ENCODE peak calls at places on chromosome 4, in seven cellular contexts. One of them, this sample, is unnamed.

GRCh38 chr4:170675568-170676262 is 586.0 kb upstream of the AADAT start:
- DNase-seq in fibroblast of gingiva: no peak
- DNase-seq in psoas muscle: no peak
- DNase-seq in GM23248: peak; percentile 27
- DNase-seq in activated gamma-delta T cell treated with anti-CD3 and anti-CD28 coated beads, Interleukin-2, amount 50 U/mL, for 16 hours: no peak
- DNase-seq in A549: no peak
- DNase-seq in stimulated activated CD8-positive, alpha-beta memory T cell treated with anti-CD3 and anti-CD28 coated beads, Interleukin-4, amount 100 ng/mL, for 4 hours: no peak
- DNase-seq in this sample: no peak

GRCh38 chr4:173442223-173442932 is 43.5 kb upstream of the SCRG1 start:
- DNase-seq in fibroblast of gingiva: no peak
- DNase-seq in GM23248: no peak
- DNase-seq in psoas muscle: no peak
- DNase-seq in activated gamma-delta T cell treated with anti-CD3 and anti-CD28 coated beads, Interleukin-2, amount 50 U/mL, for 16 hours: no peak
- DNase-seq in stimulated activated CD8-positive, alpha-beta memory T cell treated with anti-CD3 and anti-CD28 coated beads, Interleukin-4, amount 100 ng/mL, for 4 hours: no peak
- DNase-seq in A549: no peak
- DNase-seq in this sample: no peak

GRCh38 chr4:48033825-48034413 is 17.3 kb downstream of the NIPAL1 start:
- DNase-seq in A549: peak; percentile 18
- DNase-seq in fibroblast of gingiva: peak; percentile 4
- DNase-seq in GM23248: peak; percentile 37
- DNase-seq in psoas muscle: no peak
- DNase-seq in activated gamma-delta T cell treated with anti-CD3 and anti-CD28 coated beads, Interleukin-2, amount 50 U/mL, for 16 hours: peak; percentile 49
- DNase-seq in stimulated activated CD8-positive, alpha-beta memory T cell treated with anti-CD3 and anti-CD28 coated beads, Interleukin-4, amount 100 ng/mL, for 4 hours: peak; percentile 41
- DNase-seq in this sample: peak; percentile 16

GRCh38 chr4:187179086-187180070 is 455.7 kb upstream of the FAT1 start:
- DNase-seq in psoas muscle: no peak
- DNase-seq in activated gamma-delta T cell treated with anti-CD3 and anti-CD28 coated beads, Interleukin-2, amount 50 U/mL, for 16 hours: no peak
- DNase-seq in GM23248: no peak
- DNase-seq in fibroblast of gingiva: peak; percentile 11
- DNase-seq in A549: no peak
- DNase-seq in stimulated activated CD8-positive, alpha-beta memory T cell treated with anti-CD3 and anti-CD28 coated beads, Interleukin-4, amount 100 ng/mL, for 4 hours: no peak
- DNase-seq in this sample: no peak

GRCh38 chr4:25925486-25926201 is 11.6 kb downstream of the SMIM20 start:
- DNase-seq in GM23248: peak; percentile 70
- DNase-seq in psoas muscle: no peak
- DNase-seq in activated gamma-delta T cell treated with anti-CD3 and anti-CD28 coated beads, Interleukin-2, amount 50 U/mL, for 16 hours: no peak
- DNase-seq in fibroblast of gingiva: no peak
- DNase-seq in A549: peak; percentile 27
- DNase-seq in stimulated activated CD8-positive, alpha-beta memory T cell treated with anti-CD3 and anti-CD28 coated beads, Interleukin-4, amount 100 ng/mL, for 4 hours: no peak
- DNase-seq in this sample: peak; percentile 68

GRCh38 chr4:26263165-26263564 is 57.6 kb upstream of the RBPJ start:
- DNase-seq in fibroblast of gingiva: no peak
- DNase-seq in A549: peak; percentile 9
- DNase-seq in stimulated activated CD8-positive, alpha-beta memory T cell treated with anti-CD3 and anti-CD28 coated beads, Interleukin-4, amount 100 ng/mL, for 4 hours: no peak
- DNase-seq in psoas muscle: no peak
- DNase-seq in GM23248: no peak
- DNase-seq in activated gamma-delta T cell treated with anti-CD3 and anti-CD28 coated beads, Interleukin-2, amount 50 U/mL, for 16 hours: no peak
- DNase-seq in this sample: no peak

GRCh38 chr4:82044141-82044993 is 329.4 kb downstream of the HNRNPD start:
- DNase-seq in psoas muscle: peak; percentile 73
- DNase-seq in activated gamma-delta T cell treated with anti-CD3 and anti-CD28 coated beads, Interleukin-2, amount 50 U/mL, for 16 hours: no peak
- DNase-seq in GM23248: peak; percentile 71
- DNase-seq in stimulated activated CD8-positive, alpha-beta memory T cell treated with anti-CD3 and anti-CD28 coated beads, Interleukin-4, amount 100 ng/mL, for 4 hours: no peak
- DNase-seq in A549: peak; percentile 18
- DNase-seq in fibroblast of gingiva: peak; percentile 36
- DNase-seq in this sample: peak; percentile 33

GRCh38 chr4:25658357-25658771 is 2.7 kb downstream of the SLC34A2 start:
- DNase-seq in activated gamma-delta T cell treated with anti-CD3 and anti-CD28 coated beads, Interleukin-2, amount 50 U/mL, for 16 hours: no peak
- DNase-seq in fibroblast of gingiva: no peak
- DNase-seq in psoas muscle: no peak
- DNase-seq in GM23248: no peak
- DNase-seq in A549: no peak
- DNase-seq in stimulated activated CD8-positive, alpha-beta memory T cell treated with anti-CD3 and anti-CD28 coated beads, Interleukin-4, amount 100 ng/mL, for 4 hours: no peak
- DNase-seq in this sample: no peak

GRCh38 chr4:184427093-184427492 is 47.3 kb downstream of the IRF2 start:
- DNase-seq in A549: no peak
- DNase-seq in GM23248: no peak
- DNase-seq in stimulated activated CD8-positive, alpha-beta memory T cell treated with anti-CD3 and anti-CD28 coated beads, Interleukin-4, amount 100 ng/mL, for 4 hours: no peak
- DNase-seq in activated gamma-delta T cell treated with anti-CD3 and anti-CD28 coated beads, Interleukin-2, amount 50 U/mL, for 16 hours: no peak
- DNase-seq in fibroblast of gingiva: no peak
- DNase-seq in psoas muscle: no peak
- DNase-seq in this sample: no peak

GRCh38 chr4:109232666-109233065 is 69.8 kb downstream of the COL25A1 start:
- DNase-seq in fibroblast of gingiva: no peak
- DNase-seq in GM23248: no peak
- DNase-seq in activated gamma-delta T cell treated with anti-CD3 and anti-CD28 coated beads, Interleukin-2, amount 50 U/mL, for 16 hours: no peak
- DNase-seq in stimulated activated CD8-positive, alpha-beta memory T cell treated with anti-CD3 and anti-CD28 coated beads, Interleukin-4, amount 100 ng/mL, for 4 hours: no peak
- DNase-seq in psoas muscle: no peak
- DNase-seq in A549: no peak
- DNase-seq in this sample: no peak

GRCh38 chr4:70688795-70689231 is 481 bp downstream of the UTP3 start:
- DNase-seq in activated gamma-delta T cell treated with anti-CD3 and anti-CD28 coated beads, Interleukin-2, amount 50 U/mL, for 16 hours: peak; percentile 4
- DNase-seq in GM23248: peak; percentile 54
- DNase-seq in A549: no peak
- DNase-seq in fibroblast of gingiva: no peak
- DNase-seq in psoas muscle: no peak
- DNase-seq in stimulated activated CD8-positive, alpha-beta memory T cell treated with anti-CD3 and anti-CD28 coated beads, Interleukin-4, amount 100 ng/mL, for 4 hours: no peak
- DNase-seq in this sample: no peak

GRCh38 chr4:46389301-46389761 is 597 bp downstream of the GABRA2 start:
- DNase-seq in fibroblast of gingiva: no peak
- DNase-seq in A549: no peak
- DNase-seq in stimulated activated CD8-positive, alpha-beta memory T cell treated with anti-CD3 and anti-CD28 coated beads, Interleukin-4, amount 100 ng/mL, for 4 hours: no peak
- DNase-seq in GM23248: peak; percentile 6
- DNase-seq in activated gamma-delta T cell treated with anti-CD3 and anti-CD28 coated beads, Interleukin-2, amount 50 U/mL, for 16 hours: no peak
- DNase-seq in psoas muscle: no peak
- DNase-seq in this sample: no peak

GRCh38 chr4:119040711-119041185 is 94.9 kb upstream of the MYOZ2 start:
- DNase-seq in activated gamma-delta T cell treated with anti-CD3 and anti-CD28 coated beads, Interleukin-2, amount 50 U/mL, for 16 hours: no peak
- DNase-seq in psoas muscle: peak; percentile 84
- DNase-seq in stimulated activated CD8-positive, alpha-beta memory T cell treated with anti-CD3 and anti-CD28 coated beads, Interleukin-4, amount 100 ng/mL, for 4 hours: no peak
- DNase-seq in fibroblast of gingiva: peak; percentile 84
- DNase-seq in A549: no peak
- DNase-seq in GM23248: peak; percentile 91
- DNase-seq in this sample: peak; percentile 91

GRCh38 chr4:3293410-3294391 is 880 bp downstream of the RGS12 start:
- DNase-seq in GM23248: peak; percentile 15
- DNase-seq in psoas muscle: no peak
- DNase-seq in activated gamma-delta T cell treated with anti-CD3 and anti-CD28 coated beads, Interleukin-2, amount 50 U/mL, for 16 hours: no peak
- DNase-seq in A549: no peak
- DNase-seq in stimulated activated CD8-positive, alpha-beta memory T cell treated with anti-CD3 and anti-CD28 coated beads, Interleukin-4, amount 100 ng/mL, for 4 hours: no peak
- DNase-seq in fibroblast of gingiva: no peak
- DNase-seq in this sample: no peak

GRCh38 chr4:137621056-137621455 is 88.8 kb upstream of the PCDH18 start:
- DNase-seq in activated gamma-delta T cell treated with anti-CD3 and anti-CD28 coated beads, Interleukin-2, amount 50 U/mL, for 16 hours: no peak
- DNase-seq in stimulated activated CD8-positive, alpha-beta memory T cell treated with anti-CD3 and anti-CD28 coated beads, Interleukin-4, amount 100 ng/mL, for 4 hours: no peak
- DNase-seq in GM23248: no peak
- DNase-seq in A549: no peak
- DNase-seq in psoas muscle: no peak
- DNase-seq in fibroblast of gingiva: no peak
- DNase-seq in this sample: no peak

GRCh38 chr4:146379744-146380143 is 142.0 kb downstream of the SLC10A7 start:
- DNase-seq in A549: peak; percentile 39
- DNase-seq in fibroblast of gingiva: peak; percentile 10
- DNase-seq in psoas muscle: no peak
- DNase-seq in activated gamma-delta T cell treated with anti-CD3 and anti-CD28 coated beads, Interleukin-2, amount 50 U/mL, for 16 hours: no peak
- DNase-seq in stimulated activated CD8-positive, alpha-beta memory T cell treated with anti-CD3 and anti-CD28 coated beads, Interleukin-4, amount 100 ng/mL, for 4 hours: no peak
- DNase-seq in GM23248: no peak
- DNase-seq in this sample: peak; percentile 7

GRCh38 chr4:6873792-6874461 is 35.7 kb upstream of the TBC1D14 start:
- DNase-seq in psoas muscle: peak; percentile 85
- DNase-seq in stimulated activated CD8-positive, alpha-beta memory T cell treated with anti-CD3 and anti-CD28 coated beads, Interleukin-4, amount 100 ng/mL, for 4 hours: peak; percentile 69
- DNase-seq in fibroblast of gingiva: peak; percentile 37
- DNase-seq in GM23248: peak; percentile 72
- DNase-seq in A549: peak; percentile 65
- DNase-seq in activated gamma-delta T cell treated with anti-CD3 and anti-CD28 coated beads, Interleukin-2, amount 50 U/mL, for 16 hours: peak; percentile 73
- DNase-seq in this sample: peak; percentile 73

GRCh38 chr4:25320374-25321172 is 8.0 kb downstream of the ZCCHC4 start:
- DNase-seq in fibroblast of gingiva: peak; percentile 77
- DNase-seq in GM23248: peak; percentile 89
- DNase-seq in psoas muscle: no peak
- DNase-seq in A549: peak; percentile 17
- DNase-seq in activated gamma-delta T cell treated with anti-CD3 and anti-CD28 coated beads, Interleukin-2, amount 50 U/mL, for 16 hours: no peak
- DNase-seq in stimulated activated CD8-positive, alpha-beta memory T cell treated with anti-CD3 and anti-CD28 coated beads, Interleukin-4, amount 100 ng/mL, for 4 hours: no peak
- DNase-seq in this sample: peak; percentile 79

GRCh38 chr4:156193116-156193515 is 239.4 kb upstream of the CTSO start:
- DNase-seq in GM23248: no peak
- DNase-seq in fibroblast of gingiva: no peak
- DNase-seq in activated gamma-delta T cell treated with anti-CD3 and anti-CD28 coated beads, Interleukin-2, amount 50 U/mL, for 16 hours: no peak
- DNase-seq in A549: no peak
- DNase-seq in psoas muscle: no peak
- DNase-seq in stimulated activated CD8-positive, alpha-beta memory T cell treated with anti-CD3 and anti-CD28 coated beads, Interleukin-4, amount 100 ng/mL, for 4 hours: no peak
- DNase-seq in this sample: no peak

GRCh38 chr4:59339631-59340030 is 1860.5 kb upstream of the ADGRL3 start:
- DNase-seq in activated gamma-delta T cell treated with anti-CD3 and anti-CD28 coated beads, Interleukin-2, amount 50 U/mL, for 16 hours: no peak
- DNase-seq in psoas muscle: no peak
- DNase-seq in fibroblast of gingiva: no peak
- DNase-seq in GM23248: no peak
- DNase-seq in stimulated activated CD8-positive, alpha-beta memory T cell treated with anti-CD3 and anti-CD28 coated beads, Interleukin-4, amount 100 ng/mL, for 4 hours: no peak
- DNase-seq in A549: no peak
- DNase-seq in this sample: no peak

GRCh38 chr4:110381784-110382183 is 94.2 kb upstream of the ENPEP start:
- DNase-seq in activated gamma-delta T cell treated with anti-CD3 and anti-CD28 coated beads, Interleukin-2, amount 50 U/mL, for 16 hours: no peak
- DNase-seq in A549: no peak
- DNase-seq in fibroblast of gingiva: no peak
- DNase-seq in stimulated activated CD8-positive, alpha-beta memory T cell treated with anti-CD3 and anti-CD28 coated beads, Interleukin-4, amount 100 ng/mL, for 4 hours: no peak
- DNase-seq in GM23248: no peak
- DNase-seq in psoas muscle: no peak
- DNase-seq in this sample: no peak

GRCh38 chr4:186596850-186597390 is 41.6 kb upstream of the MTNR1A start:
- DNase-seq in A549: no peak
- DNase-seq in activated gamma-delta T cell treated with anti-CD3 and anti-CD28 coated beads, Interleukin-2, amount 50 U/mL, for 16 hours: no peak
- DNase-seq in GM23248: no peak
- DNase-seq in stimulated activated CD8-positive, alpha-beta memory T cell treated with anti-CD3 and anti-CD28 coated beads, Interleukin-4, amount 100 ng/mL, for 4 hours: no peak
- DNase-seq in psoas muscle: no peak
- DNase-seq in fibroblast of gingiva: no peak
- DNase-seq in this sample: no peak

GRCh38 chr4:142547974-142548373 is 298.1 kb downstream of the INPP4B start:
- DNase-seq in activated gamma-delta T cell treated with anti-CD3 and anti-CD28 coated beads, Interleukin-2, amount 50 U/mL, for 16 hours: no peak
- DNase-seq in stimulated activated CD8-positive, alpha-beta memory T cell treated with anti-CD3 and anti-CD28 coated beads, Interleukin-4, amount 100 ng/mL, for 4 hours: no peak
- DNase-seq in psoas muscle: no peak
- DNase-seq in fibroblast of gingiva: peak; percentile 6
- DNase-seq in GM23248: peak; percentile 80
- DNase-seq in A549: no peak
- DNase-seq in this sample: peak; percentile 87

GRCh38 chr4:7424553-7425111 is 10.1 kb downstream of the PSAPL1 start:
- DNase-seq in A549: no peak
- DNase-seq in GM23248: no peak
- DNase-seq in stimulated activated CD8-positive, alpha-beta memory T cell treated with anti-CD3 and anti-CD28 coated beads, Interleukin-4, amount 100 ng/mL, for 4 hours: no peak
- DNase-seq in activated gamma-delta T cell treated with anti-CD3 and anti-CD28 coated beads, Interleukin-2, amount 50 U/mL, for 16 hours: no peak
- DNase-seq in psoas muscle: peak; percentile 23
- DNase-seq in fibroblast of gingiva: no peak
- DNase-seq in this sample: no peak

GRCh38 chr4:53103489-53103888 is 241.4 kb downstream of the RASL11B start:
- DNase-seq in stimulated activated CD8-positive, alpha-beta memory T cell treated with anti-CD3 and anti-CD28 coated beads, Interleukin-4, amount 100 ng/mL, for 4 hours: no peak
- DNase-seq in fibroblast of gingiva: no peak
- DNase-seq in GM23248: no peak
- DNase-seq in activated gamma-delta T cell treated with anti-CD3 and anti-CD28 coated beads, Interleukin-2, amount 50 U/mL, for 16 hours: no peak
- DNase-seq in psoas muscle: no peak
- DNase-seq in A549: no peak
- DNase-seq in this sample: no peak

GRCh38 chr4:80309301-80310004 is 26.1 kb upstream of the CFAP299 start:
- DNase-seq in fibroblast of gingiva: peak; percentile 80
- DNase-seq in activated gamma-delta T cell treated with anti-CD3 and anti-CD28 coated beads, Interleukin-2, amount 50 U/mL, for 16 hours: no peak
- DNase-seq in stimulated activated CD8-positive, alpha-beta memory T cell treated with anti-CD3 and anti-CD28 coated beads, Interleukin-4, amount 100 ng/mL, for 4 hours: no peak
- DNase-seq in psoas muscle: no peak
- DNase-seq in A549: peak; percentile 6
- DNase-seq in GM23248: peak; percentile 97
- DNase-seq in this sample: peak; percentile 95